ENCODE peak calls at places on chromosomes 13 and 19, in ten cellular contexts. V is MCF 10A, R is heart left ventricle, O is NCI-H345, J is A549, P is AG08396, N is NCI-H748 treated with DMSO at 0.1 percent for 48 hours, M is cardiac septum, T is RWPE1, I is prostate gland. E is an unnamed sample.

GRCh38 chr19:47802521-47803043 is 1.8 kb downstream of the TPRX1 start:
- DNase-seq in V (no peak), R (no peak), O (no peak), J (no peak), P (no peak), N (no peak), M (no peak), T (no peak), I (no peak), E (no peak)

GRCh38 chr19:13016628-13017305 is 21.5 kb downstream of the NFIX start:
- DNase-seq in V (no peak), R (no peak), O (no peak), J (no peak), P (no peak), N (no peak), M (no peak), T (no peak), I (no peak), E (no peak)

GRCh38 chr19:16325161-16325527 is 518 bp downstream of the KLF2 start:
- DNase-seq in V (no peak), R (peak), O (no peak), J (peak), P (peak), N (no peak), M (peak), T (no peak), I (no peak), E (no peak)

GRCh38 chr19:55179570-55180484 is at the start of gene SYT5:
- DNase-seq in V (peak), R (peak), O (peak), J (no peak), P (peak), N (peak), M (no peak), T (peak), I (no peak), E (peak)

GRCh38 chr13:31588923-31589322 is 150.4 kb upstream of the RXFP2 start:
- DNase-seq in V (no peak), R (no peak), O (no peak), J (no peak), P (no peak), N (no peak), M (no peak), T (no peak), I (no peak), E (no peak)

GRCh38 chr13:33004454-33004853 is 11.8 kb upstream of the KL start:
- DNase-seq in V (no peak), R (peak), O (no peak), J (no peak), P (peak), N (peak), M (no peak), T (no peak), I (no peak), E (peak)

GRCh38 chr13:106555631-106556328 is 12.2 kb downstream of the ARGLU1 start:
- DNase-seq in V (no peak), R (no peak), O (no peak), J (no peak), P (no peak), N (no peak), M (no peak), T (no peak), I (no peak), E (no peak)

GRCh38 chr19:11699931-11700794 is 38.6 kb downstream of the ZNF823 start:
- DNase-seq in V (peak), R (no peak), O (peak), J (peak), P (peak), N (no peak), M (no peak), T (peak), I (no peak), E (no peak)

GRCh38 chr19:7925171-7925837 is 631 bp downstream of the CTXN1 start:
- DNase-seq in V (peak), R (no peak), O (peak), J (peak), P (peak), N (peak), M (no peak), T (peak), I (peak), E (peak)

GRCh38 chr13:61029064-61029463 is 386.6 kb downstream of the PCDH20 start:
- DNase-seq in V (no peak), R (no peak), O (peak), J (no peak), P (no peak), N (peak), M (no peak), T (no peak), I (no peak), E (no peak)

GRCh38 chr19:23056516-23056915 is 53.5 kb upstream of the ZNF728 start:
- DNase-seq in V (no peak), R (no peak), O (no peak), J (no peak), P (no peak), N (no peak), M (no peak), T (no peak), I (no peak), E (no peak)

GRCh38 chr19:18538115-18538514 is 5.3 kb downstream of the FKBP8 start:
- DNase-seq in V (no peak), R (no peak), O (no peak), J (no peak), P (no peak), N (no peak), M (no peak), T (no peak), I (no peak), E (no peak)

GRCh38 chr19:42693760-42694350 is 46.4 kb downstream of the PSG3 start:
- DNase-seq in V (peak), R (no peak), O (peak), J (peak), P (peak), N (peak), M (no peak), T (peak), I (no peak), E (no peak)

GRCh38 chr19:7533281-7533819 is 2.2 kb upstream of the PNPLA6 start:
- DNase-seq in V (peak), R (peak), O (no peak), J (peak), P (no peak), N (no peak), M (peak), T (no peak), I (peak), E (peak)

GRCh38 chr19:5968431-5969373 is 9.2 kb downstream of the RANBP3 start:
- DNase-seq in V (peak), R (peak), O (peak), J (no peak), P (no peak), N (no peak), M (no peak), T (peak), I (no peak), E (peak)

GRCh38 chr19:15475169-15475568 is 4.1 kb downstream of the PGLYRP2 start:
- DNase-seq in V (no peak), R (no peak), O (no peak), J (no peak), P (no peak), N (no peak), M (no peak), T (no peak), I (no peak), E (no peak)

GRCh38 chr19:32464279-32464678 is 58.7 kb downstream of the DPY19L3 start:
- DNase-seq in V (peak), R (no peak), O (peak), J (peak), P (no peak), N (peak), M (no peak), T (no peak), I (no peak), E (no peak)

GRCh38 chr13:102708211-102708610 is 13.4 kb upstream of the METTL21C start:
- DNase-seq in V (no peak), R (no peak), O (no peak), J (no peak), P (no peak), N (no peak), M (no peak), T (no peak), I (no peak), E (no peak)

GRCh38 chr19:17035842-17036424 is 9.3 kb upstream of the CPAMD8 start:
- DNase-seq in V (no peak), R (no peak), O (no peak), J (peak), P (no peak), N (no peak), M (no peak), T (no peak), I (no peak), E (no peak)

GRCh38 chr13:53206455-53206854 is 177.8 kb downstream of the OLFM4 start:
- DNase-seq in V (peak), R (no peak), O (peak), J (peak), P (no peak), N (peak), M (no peak), T (peak), I (no peak), E (no peak)

GRCh38 chr13:59609421-59609820 is 554.3 kb downstream of the DIAPH3 start:
- DNase-seq in V (no peak), R (no peak), O (no peak), J (no peak), P (no peak), N (no peak), M (no peak), T (no peak), I (no peak), E (no peak)

GRCh38 chr19:55383789-55384575 is at the start of gene TMEM238:
- DNase-seq in V (peak), R (peak), O (peak), J (peak), P (peak), N (peak), M (peak), T (no peak), I (peak), E (peak)

GRCh38 chr13:50693755-50694154 is 149.7 kb downstream of the DLEU7 start:
- DNase-seq in V (no peak), R (peak), O (no peak), J (no peak), P (peak), N (no peak), M (no peak), T (no peak), I (no peak), E (peak)

GRCh38 chr19:58409010-58409790 is 751 bp downstream of the ZNF584 start:
- DNase-seq in V (peak), R (no peak), O (no peak), J (peak), P (no peak), N (peak), M (no peak), T (no peak), I (no peak), E (peak)

GRCh38 chr13:29125145-29125933 is 305.2 kb downstream of the MTUS2 start:
- DNase-seq in V (no peak), R (no peak), O (no peak), J (no peak), P (no peak), N (no peak), M (no peak), T (no peak), I (no peak), E (peak)

GRCh38 chr19:407501-408440 is 1.2 kb downstream of the C2CD4C start:
- DNase-seq in V (no peak), R (peak), O (no peak), J (no peak), P (no peak), N (no peak), M (peak), T (no peak), I (no peak), E (peak)

E was measured in thyroid gland.